ENCODE peak calls at places on chromosome 14, in seven cellular contexts. One of them, this sample, is unnamed.

GRCh38 chr14:88005978-88006851 is 1.3 kb downstream of the GPR65 start:
- DNase-seq in upper lobe of right lung: no peak
- DNase-seq in activated CD8-positive, alpha-beta T cell treated with anti-CD3 and anti-CD28 coated beads, Interleukin-2, amount 10 ng/mL, durations not matched to agents 7 days and 5 days: peak; percentile 85
- DNase-seq in NT2/D1: no peak
- DNase-seq in iris pigment epithelial cell: no peak
- DNase-seq in H7: no peak
- DNase-seq in GOT3: no peak
- DNase-seq in this sample: no peak

GRCh38 chr14:52124791-52125661 is 56.2 kb upstream of the NID2 start:
- DNase-seq in upper lobe of right lung: no peak
- DNase-seq in activated CD8-positive, alpha-beta T cell treated with anti-CD3 and anti-CD28 coated beads, Interleukin-2, amount 10 ng/mL, durations not matched to agents 7 days and 5 days: no peak
- DNase-seq in NT2/D1: peak; percentile 39
- DNase-seq in iris pigment epithelial cell: peak; percentile 93
- DNase-seq in H7: peak; percentile 70
- DNase-seq in GOT3: peak; percentile 17
- DNase-seq in this sample: no peak

GRCh38 chr14:76918176-76918750 is 92.1 kb downstream of the LRRC74A start:
- DNase-seq in upper lobe of right lung: peak; percentile 76
- DNase-seq in activated CD8-positive, alpha-beta T cell treated with anti-CD3 and anti-CD28 coated beads, Interleukin-2, amount 10 ng/mL, durations not matched to agents 7 days and 5 days: no peak
- DNase-seq in NT2/D1: no peak
- DNase-seq in iris pigment epithelial cell: peak; percentile 84
- DNase-seq in H7: peak; percentile 73
- DNase-seq in GOT3: no peak
- DNase-seq in this sample: no peak

GRCh38 chr14:104898195-104898558 is 26.5 kb upstream of the PLD4 start:
- DNase-seq in upper lobe of right lung: no peak
- DNase-seq in activated CD8-positive, alpha-beta T cell treated with anti-CD3 and anti-CD28 coated beads, Interleukin-2, amount 10 ng/mL, durations not matched to agents 7 days and 5 days: no peak
- DNase-seq in NT2/D1: no peak
- DNase-seq in iris pigment epithelial cell: no peak
- DNase-seq in H7: no peak
- DNase-seq in GOT3: no peak
- DNase-seq in this sample: no peak

GRCh38 chr14:68421116-68421515 is 371.8 kb downstream of the ZFP36L1 start:
- DNase-seq in upper lobe of right lung: no peak
- DNase-seq in activated CD8-positive, alpha-beta T cell treated with anti-CD3 and anti-CD28 coated beads, Interleukin-2, amount 10 ng/mL, durations not matched to agents 7 days and 5 days: no peak
- DNase-seq in NT2/D1: no peak
- DNase-seq in iris pigment epithelial cell: no peak
- DNase-seq in H7: no peak
- DNase-seq in GOT3: no peak
- DNase-seq in this sample: no peak

GRCh38 chr14:85280074-85280473 is 249.9 kb upstream of the FLRT2 start:
- DNase-seq in upper lobe of right lung: no peak
- DNase-seq in activated CD8-positive, alpha-beta T cell treated with anti-CD3 and anti-CD28 coated beads, Interleukin-2, amount 10 ng/mL, durations not matched to agents 7 days and 5 days: no peak
- DNase-seq in NT2/D1: no peak
- DNase-seq in iris pigment epithelial cell: peak; percentile 46
- DNase-seq in H7: no peak
- DNase-seq in GOT3: no peak
- DNase-seq in this sample: no peak

GRCh38 chr14:59695198-59695597 is 118.6 kb upstream of the CCDC175 start:
- DNase-seq in upper lobe of right lung: no peak
- DNase-seq in activated CD8-positive, alpha-beta T cell treated with anti-CD3 and anti-CD28 coated beads, Interleukin-2, amount 10 ng/mL, durations not matched to agents 7 days and 5 days: no peak
- DNase-seq in NT2/D1: no peak
- DNase-seq in iris pigment epithelial cell: peak; percentile 36
- DNase-seq in H7: no peak
- DNase-seq in GOT3: no peak
- DNase-seq in this sample: no peak

GRCh38 chr14:76753799-76754198 is 7.5 kb upstream of the VASH1 start:
- DNase-seq in upper lobe of right lung: no peak
- DNase-seq in activated CD8-positive, alpha-beta T cell treated with anti-CD3 and anti-CD28 coated beads, Interleukin-2, amount 10 ng/mL, durations not matched to agents 7 days and 5 days: no peak
- DNase-seq in NT2/D1: no peak
- DNase-seq in iris pigment epithelial cell: no peak
- DNase-seq in H7: no peak
- DNase-seq in GOT3: no peak
- DNase-seq in this sample: no peak

GRCh38 chr14:88825503-88825902 is 1.1 kb downstream of the TTC8 start:
- DNase-seq in upper lobe of right lung: no peak
- DNase-seq in activated CD8-positive, alpha-beta T cell treated with anti-CD3 and anti-CD28 coated beads, Interleukin-2, amount 10 ng/mL, durations not matched to agents 7 days and 5 days: no peak
- DNase-seq in NT2/D1: no peak
- DNase-seq in iris pigment epithelial cell: no peak
- DNase-seq in H7: peak; percentile 10
- DNase-seq in GOT3: no peak
- DNase-seq in this sample: no peak

GRCh38 chr14:91177073-91177796 is 63.4 kb downstream of the DGLUCY start:
- DNase-seq in upper lobe of right lung: no peak
- DNase-seq in activated CD8-positive, alpha-beta T cell treated with anti-CD3 and anti-CD28 coated beads, Interleukin-2, amount 10 ng/mL, durations not matched to agents 7 days and 5 days: peak; percentile 82
- DNase-seq in NT2/D1: peak; percentile 22
- DNase-seq in iris pigment epithelial cell: peak; percentile 73
- DNase-seq in H7: peak; percentile 77
- DNase-seq in GOT3: no peak
- DNase-seq in this sample: no peak

GRCh38 chr14:54828031-54828430 is 74.6 kb downstream of the GCH1 start:
- DNase-seq in upper lobe of right lung: no peak
- DNase-seq in activated CD8-positive, alpha-beta T cell treated with anti-CD3 and anti-CD28 coated beads, Interleukin-2, amount 10 ng/mL, durations not matched to agents 7 days and 5 days: no peak
- DNase-seq in NT2/D1: no peak
- DNase-seq in iris pigment epithelial cell: no peak
- DNase-seq in H7: no peak
- DNase-seq in GOT3: no peak
- DNase-seq in this sample: no peak

GRCh38 chr14:64407329-64407728 is 19.2 kb downstream of the MTHFD1 start:
- DNase-seq in upper lobe of right lung: no peak
- DNase-seq in activated CD8-positive, alpha-beta T cell treated with anti-CD3 and anti-CD28 coated beads, Interleukin-2, amount 10 ng/mL, durations not matched to agents 7 days and 5 days: no peak
- DNase-seq in NT2/D1: no peak
- DNase-seq in iris pigment epithelial cell: no peak
- DNase-seq in H7: no peak
- DNase-seq in GOT3: no peak
- DNase-seq in this sample: no peak

GRCh38 chr14:28765169-28765906 is 1.2 kb upstream of the FOXG1 start:
- DNase-seq in upper lobe of right lung: no peak
- DNase-seq in activated CD8-positive, alpha-beta T cell treated with anti-CD3 and anti-CD28 coated beads, Interleukin-2, amount 10 ng/mL, durations not matched to agents 7 days and 5 days: no peak
- DNase-seq in NT2/D1: no peak
- DNase-seq in iris pigment epithelial cell: no peak
- DNase-seq in H7: no peak
- DNase-seq in GOT3: no peak
- DNase-seq in this sample: no peak

GRCh38 chr14:28751467-28752058 is 15.0 kb upstream of the FOXG1 start:
- DNase-seq in upper lobe of right lung: no peak
- DNase-seq in activated CD8-positive, alpha-beta T cell treated with anti-CD3 and anti-CD28 coated beads, Interleukin-2, amount 10 ng/mL, durations not matched to agents 7 days and 5 days: peak; percentile 27
- DNase-seq in NT2/D1: no peak
- DNase-seq in iris pigment epithelial cell: peak; percentile 75
- DNase-seq in H7: peak; percentile 71
- DNase-seq in GOT3: no peak
- DNase-seq in this sample: peak; percentile 20

GRCh38 chr14:95402612-95403011 is 82.9 kb upstream of the CLMN start:
- DNase-seq in upper lobe of right lung: no peak
- DNase-seq in activated CD8-positive, alpha-beta T cell treated with anti-CD3 and anti-CD28 coated beads, Interleukin-2, amount 10 ng/mL, durations not matched to agents 7 days and 5 days: no peak
- DNase-seq in NT2/D1: no peak
- DNase-seq in iris pigment epithelial cell: no peak
- DNase-seq in H7: no peak
- DNase-seq in GOT3: no peak
- DNase-seq in this sample: no peak

GRCh38 chr14:101721951-101722661 is 39.4 kb upstream of the PPP2R5C start:
- DNase-seq in upper lobe of right lung: no peak
- DNase-seq in activated CD8-positive, alpha-beta T cell treated with anti-CD3 and anti-CD28 coated beads, Interleukin-2, amount 10 ng/mL, durations not matched to agents 7 days and 5 days: peak; percentile 85
- DNase-seq in NT2/D1: peak; percentile 72
- DNase-seq in iris pigment epithelial cell: peak; percentile 69
- DNase-seq in H7: peak; percentile 6
- DNase-seq in GOT3: no peak
- DNase-seq in this sample: no peak

GRCh38 chr14:92610849-92611271 is 97.3 kb downstream of the RIN3 start:
- DNase-seq in upper lobe of right lung: no peak
- DNase-seq in activated CD8-positive, alpha-beta T cell treated with anti-CD3 and anti-CD28 coated beads, Interleukin-2, amount 10 ng/mL, durations not matched to agents 7 days and 5 days: no peak
- DNase-seq in NT2/D1: no peak
- DNase-seq in iris pigment epithelial cell: no peak
- DNase-seq in H7: no peak
- DNase-seq in GOT3: no peak
- DNase-seq in this sample: no peak

GRCh38 chr14:89466460-89466859 is 49.4 kb upstream of the FOXN3 start:
- DNase-seq in upper lobe of right lung: no peak
- DNase-seq in activated CD8-positive, alpha-beta T cell treated with anti-CD3 and anti-CD28 coated beads, Interleukin-2, amount 10 ng/mL, durations not matched to agents 7 days and 5 days: peak; percentile 72
- DNase-seq in NT2/D1: no peak
- DNase-seq in iris pigment epithelial cell: no peak
- DNase-seq in H7: no peak
- DNase-seq in GOT3: no peak
- DNase-seq in this sample: no peak

GRCh38 chr14:75283884-75284563 is 5.4 kb downstream of the FOS start:
- DNase-seq in upper lobe of right lung: peak; percentile 56
- DNase-seq in activated CD8-positive, alpha-beta T cell treated with anti-CD3 and anti-CD28 coated beads, Interleukin-2, amount 10 ng/mL, durations not matched to agents 7 days and 5 days: no peak
- DNase-seq in NT2/D1: no peak
- DNase-seq in iris pigment epithelial cell: peak; percentile 47
- DNase-seq in H7: no peak
- DNase-seq in GOT3: no peak
- DNase-seq in this sample: no peak

GRCh38 chr14:99772371-99773283 is 20.6 kb upstream of the EML1 start:
- DNase-seq in upper lobe of right lung: no peak
- DNase-seq in activated CD8-positive, alpha-beta T cell treated with anti-CD3 and anti-CD28 coated beads, Interleukin-2, amount 10 ng/mL, durations not matched to agents 7 days and 5 days: no peak
- DNase-seq in NT2/D1: no peak
- DNase-seq in iris pigment epithelial cell: no peak
- DNase-seq in H7: no peak
- DNase-seq in GOT3: no peak
- DNase-seq in this sample: no peak

GRCh38 chr14:67727361-67727760 is 25.7 kb downstream of the RDH12 start:
- DNase-seq in upper lobe of right lung: no peak
- DNase-seq in activated CD8-positive, alpha-beta T cell treated with anti-CD3 and anti-CD28 coated beads, Interleukin-2, amount 10 ng/mL, durations not matched to agents 7 days and 5 days: no peak
- DNase-seq in NT2/D1: no peak
- DNase-seq in iris pigment epithelial cell: no peak
- DNase-seq in H7: no peak
- DNase-seq in GOT3: no peak
- DNase-seq in this sample: no peak

GRCh38 chr14:50055461-50056228 is 60.7 kb downstream of the VCPKMT start:
- DNase-seq in upper lobe of right lung: peak; percentile 46
- DNase-seq in activated CD8-positive, alpha-beta T cell treated with anti-CD3 and anti-CD28 coated beads, Interleukin-2, amount 10 ng/mL, durations not matched to agents 7 days and 5 days: no peak
- DNase-seq in NT2/D1: no peak
- DNase-seq in iris pigment epithelial cell: no peak
- DNase-seq in H7: no peak
- DNase-seq in GOT3: no peak
- DNase-seq in this sample: no peak

GRCh38 chr14:57609313-57609712 is 115.7 kb upstream of the CCDC198 start:
- DNase-seq in upper lobe of right lung: no peak
- DNase-seq in activated CD8-positive, alpha-beta T cell treated with anti-CD3 and anti-CD28 coated beads, Interleukin-2, amount 10 ng/mL, durations not matched to agents 7 days and 5 days: no peak
- DNase-seq in NT2/D1: no peak
- DNase-seq in iris pigment epithelial cell: no peak
- DNase-seq in H7: no peak
- DNase-seq in GOT3: no peak
- DNase-seq in this sample: no peak

GRCh38 chr14:92563359-92563758 is 49.8 kb downstream of the RIN3 start:
- DNase-seq in upper lobe of right lung: no peak
- DNase-seq in activated CD8-positive, alpha-beta T cell treated with anti-CD3 and anti-CD28 coated beads, Interleukin-2, amount 10 ng/mL, durations not matched to agents 7 days and 5 days: peak; percentile 61
- DNase-seq in NT2/D1: no peak
- DNase-seq in iris pigment epithelial cell: peak; percentile 47
- DNase-seq in H7: no peak
- DNase-seq in GOT3: no peak
- DNase-seq in this sample: no peak

GRCh38 chr14:33184587-33184986 is 245.9 kb downstream of the NPAS3 start:
- DNase-seq in upper lobe of right lung: no peak
- DNase-seq in activated CD8-positive, alpha-beta T cell treated with anti-CD3 and anti-CD28 coated beads, Interleukin-2, amount 10 ng/mL, durations not matched to agents 7 days and 5 days: no peak
- DNase-seq in NT2/D1: no peak
- DNase-seq in iris pigment epithelial cell: peak; percentile 40
- DNase-seq in H7: no peak
- DNase-seq in GOT3: no peak
- DNase-seq in this sample: no peak

GRCh38 chr14:51564986-51565604 is 86.6 kb upstream of the FRMD6 start:
- DNase-seq in upper lobe of right lung: no peak
- DNase-seq in activated CD8-positive, alpha-beta T cell treated with anti-CD3 and anti-CD28 coated beads, Interleukin-2, amount 10 ng/mL, durations not matched to agents 7 days and 5 days: no peak
- DNase-seq in NT2/D1: no peak
- DNase-seq in iris pigment epithelial cell: no peak
- DNase-seq in H7: no peak
- DNase-seq in GOT3: no peak
- DNase-seq in this sample: no peak

GRCh38 chr14:91940209-91940608 is 7.3 kb downstream of the FBLN5 start:
- DNase-seq in upper lobe of right lung: no peak
- DNase-seq in activated CD8-positive, alpha-beta T cell treated with anti-CD3 and anti-CD28 coated beads, Interleukin-2, amount 10 ng/mL, durations not matched to agents 7 days and 5 days: no peak
- DNase-seq in NT2/D1: no peak
- DNase-seq in iris pigment epithelial cell: no peak
- DNase-seq in H7: no peak
- DNase-seq in GOT3: no peak
- DNase-seq in this sample: no peak

GRCh38 chr14:106276326-106277267 is 750.2 kb downstream of the TMEM121 start:
- DNase-seq in upper lobe of right lung: no peak
- DNase-seq in activated CD8-positive, alpha-beta T cell treated with anti-CD3 and anti-CD28 coated beads, Interleukin-2, amount 10 ng/mL, durations not matched to agents 7 days and 5 days: peak; percentile 39
- DNase-seq in NT2/D1: no peak
- DNase-seq in iris pigment epithelial cell: no peak
- DNase-seq in H7: no peak
- DNase-seq in GOT3: no peak
- DNase-seq in this sample: no peak

GRCh38 chr14:93107383-93107782 is 8.3 kb downstream of the ITPK1 start:
- DNase-seq in upper lobe of right lung: no peak
- DNase-seq in activated CD8-positive, alpha-beta T cell treated with anti-CD3 and anti-CD28 coated beads, Interleukin-2, amount 10 ng/mL, durations not matched to agents 7 days and 5 days: no peak
- DNase-seq in NT2/D1: no peak
- DNase-seq in iris pigment epithelial cell: no peak
- DNase-seq in H7: no peak
- DNase-seq in GOT3: no peak
- DNase-seq in this sample: no peak

GRCh38 chr14:81169711-81170103 is 51.1 kb downstream of the GTF2A1 start:
- DNase-seq in upper lobe of right lung: peak; percentile 83
- DNase-seq in activated CD8-positive, alpha-beta T cell treated with anti-CD3 and anti-CD28 coated beads, Interleukin-2, amount 10 ng/mL, durations not matched to agents 7 days and 5 days: no peak
- DNase-seq in NT2/D1: no peak
- DNase-seq in iris pigment epithelial cell: peak; percentile 9
- DNase-seq in H7: no peak
- DNase-seq in GOT3: no peak
- DNase-seq in this sample: no peak

GRCh38 chr14:93857081-93857480 is 68.8 kb upstream of the PRIMA1 start:
- DNase-seq in upper lobe of right lung: no peak
- DNase-seq in activated CD8-positive, alpha-beta T cell treated with anti-CD3 and anti-CD28 coated beads, Interleukin-2, amount 10 ng/mL, durations not matched to agents 7 days and 5 days: no peak
- DNase-seq in NT2/D1: no peak
- DNase-seq in iris pigment epithelial cell: no peak
- DNase-seq in H7: no peak
- DNase-seq in GOT3: no peak
- DNase-seq in this sample: no peak

GRCh38 chr14:99401624-99402282 is 78.9 kb downstream of the SETD3 start:
- DNase-seq in upper lobe of right lung: no peak
- DNase-seq in activated CD8-positive, alpha-beta T cell treated with anti-CD3 and anti-CD28 coated beads, Interleukin-2, amount 10 ng/mL, durations not matched to agents 7 days and 5 days: no peak
- DNase-seq in NT2/D1: no peak
- DNase-seq in iris pigment epithelial cell: no peak
- DNase-seq in H7: peak; percentile 53
- DNase-seq in GOT3: no peak
- DNase-seq in this sample: no peak

GRCh38 chr14:69574266-69574953 is at the start of gene CCDC177:
- DNase-seq in upper lobe of right lung: peak; percentile 85
- DNase-seq in activated CD8-positive, alpha-beta T cell treated with anti-CD3 and anti-CD28 coated beads, Interleukin-2, amount 10 ng/mL, durations not matched to agents 7 days and 5 days: peak; percentile 80
- DNase-seq in NT2/D1: no peak
- DNase-seq in iris pigment epithelial cell: peak; percentile 56
- DNase-seq in H7: peak; percentile 91
- DNase-seq in GOT3: no peak
- DNase-seq in this sample: no peak

GRCh38 chr14:75289840-75290388 is 11.3 kb downstream of the FOS start:
- DNase-seq in upper lobe of right lung: no peak
- DNase-seq in activated CD8-positive, alpha-beta T cell treated with anti-CD3 and anti-CD28 coated beads, Interleukin-2, amount 10 ng/mL, durations not matched to agents 7 days and 5 days: no peak
- DNase-seq in NT2/D1: no peak
- DNase-seq in iris pigment epithelial cell: no peak
- DNase-seq in H7: no peak
- DNase-seq in GOT3: no peak
- DNase-seq in this sample: no peak

GRCh38 chr14:90839024-90839888 is 23.0 kb upstream of the TTC7B start:
- DNase-seq in upper lobe of right lung: peak; percentile 60
- DNase-seq in activated CD8-positive, alpha-beta T cell treated with anti-CD3 and anti-CD28 coated beads, Interleukin-2, amount 10 ng/mL, durations not matched to agents 7 days and 5 days: no peak
- DNase-seq in NT2/D1: no peak
- DNase-seq in iris pigment epithelial cell: peak; percentile 40
- DNase-seq in H7: no peak
- DNase-seq in GOT3: no peak
- DNase-seq in this sample: no peak

GRCh38 chr14:74956280-74957072 is 1.1 kb upstream of the PGF start:
- DNase-seq in upper lobe of right lung: no peak
- DNase-seq in activated CD8-positive, alpha-beta T cell treated with anti-CD3 and anti-CD28 coated beads, Interleukin-2, amount 10 ng/mL, durations not matched to agents 7 days and 5 days: no peak
- DNase-seq in NT2/D1: no peak
- DNase-seq in iris pigment epithelial cell: no peak
- DNase-seq in H7: peak; percentile 55
- DNase-seq in GOT3: no peak
- DNase-seq in this sample: no peak

This sample was measured in epithelial cell of proximal tubule.